ENCODE peak calls at places on chromosomes 7 and 10, in six cellular contexts. U is cardiac muscle cell, S is fibroblast of mammary gland, J is tibial nerve, X is astrocyte of the cerebellum, D is epithelial cell of esophagus. Y is an unnamed sample.

GRCh38 chr10:100653957-100654834 is 91.2 kb upstream of the PAX2 start:
- DNase-seq in U (peak), D (no peak), X (no peak), J (no peak), S (peak), Y (no peak)

GRCh38 chr10:101512741-101513140 is 75.3 kb downstream of the POLL start:
- DNase-seq in X (peak), D (peak), J (no peak), S (peak), U (peak), Y (no peak)

GRCh38 chr7:32587431-32587948 is 92.2 kb downstream of the AVL9 start:
- DNase-seq in U (peak), S (peak), J (no peak), X (peak), D (peak), Y (peak)

GRCh38 chr10:86109421-86109820 is 257.2 kb downstream of the GRID1 start:
- DNase-seq in X (no peak), S (no peak), J (no peak), D (no peak), U (no peak), Y (no peak)

GRCh38 chr10:60778978-60779668 is 845 bp downstream of the CDK1 start:
- DNase-seq in X (no peak), J (no peak), D (peak), U (peak), S (no peak), Y (no peak)

GRCh38 chr10:102752934-102753664 is 9.4 kb downstream of the WBP1L start:
- DNase-seq in J (no peak), X (peak), D (peak), U (peak), S (peak), Y (no peak)

GRCh38 chr10:78774614-78774998 is 294.2 kb upstream of the ZMIZ1 start:
- DNase-seq in D (peak), S (no peak), J (no peak), X (no peak), U (no peak), Y (no peak)

GRCh38 chr10:101986277-101986971 is 69.5 kb downstream of the ARMH3 start:
- DNase-seq in J (no peak), D (no peak), U (peak), X (no peak), S (no peak), Y (no peak)

GRCh38 chr10:118723467-118723866 is 31.3 kb downstream of the CACUL1 start:
- DNase-seq in S (peak), X (no peak), J (no peak), D (no peak), U (no peak), Y (no peak)

GRCh38 chr7:96061844-96062243 is 260.1 kb downstream of the SLC25A13 start:
- DNase-seq in D (no peak), S (peak), J (no peak), X (no peak), U (no peak), Y (no peak)

GRCh38 chr7:41045556-41046123 is 657.2 kb downstream of the INHBA start:
- DNase-seq in J (no peak), X (no peak), U (no peak), D (peak), S (no peak), Y (no peak)

GRCh38 chr10:73772280-73773151 is 9.3 kb upstream of the CHCHD1 start:
- DNase-seq in X (no peak), D (peak), S (peak), U (peak), J (peak), Y (peak)
- TF ChIP-seq CTCF in X (peak), D (no peak), S (no peak), U (peak), J (no peak), Y (no peak)

GRCh38 chr7:11213246-11213645 is 239.6 kb downstream of the PHF14 start:
- DNase-seq in D (no peak), U (no peak), S (no peak), X (no peak), J (no peak), Y (no peak)

GRCh38 chr7:11216276-11216675 is 242.6 kb downstream of the PHF14 start:
- DNase-seq in S (no peak), J (no peak), D (no peak), U (no peak), X (no peak), Y (no peak)

GRCh38 chr7:11212816-11213215 is 239.1 kb downstream of the PHF14 start:
- DNase-seq in D (peak), U (no peak), J (no peak), X (peak), S (no peak), Y (peak)

GRCh38 chr7:11210374-11210773 is 236.7 kb downstream of the PHF14 start:
- DNase-seq in X (no peak), J (no peak), D (no peak), S (no peak), U (no peak), Y (no peak)

DNA sequence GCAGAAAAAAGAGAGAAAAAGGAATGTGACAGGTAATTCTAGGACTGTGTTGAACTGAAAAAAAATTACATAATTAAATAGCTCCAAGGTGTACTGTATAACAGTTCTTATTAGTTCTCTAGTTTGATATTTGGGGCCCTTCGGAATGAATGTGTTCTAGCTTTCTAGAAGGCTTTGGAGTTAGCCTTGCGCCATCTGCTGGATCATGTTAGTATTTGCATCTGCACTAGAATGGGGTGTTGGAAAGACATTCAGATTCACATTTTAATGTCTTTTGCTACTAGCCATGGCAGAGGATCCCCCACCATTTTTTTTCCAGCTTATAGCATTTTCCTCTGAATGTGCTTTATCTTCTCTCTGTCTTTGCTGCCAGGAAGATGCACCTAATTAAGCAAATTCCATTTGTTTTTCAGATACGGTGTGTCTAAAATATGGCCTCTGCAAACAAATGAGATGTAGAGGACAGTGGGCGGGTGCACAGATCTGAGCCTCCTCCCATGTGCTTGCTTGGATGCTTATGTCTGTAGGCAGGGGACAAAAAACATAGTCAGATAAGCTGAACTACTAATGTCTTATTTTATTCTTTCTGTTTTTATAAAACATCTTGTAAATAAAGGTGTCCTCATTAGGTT is 238.5 kb downstream of the PHF14 start:
- DNase-seq in D (peak), X (peak), J (peak), U (peak), S (peak), Y (peak)
- H3K4me3 ChIP-seq in D (no peak), X (no peak), J (no peak), U (no peak), S (no peak), Y (no peak)

GRCh38 chr7:151175793-151176311 is 8.4 kb upstream of the GBX1 start:
- DNase-seq in S (no peak), J (no peak), D (no peak), U (no peak), X (no peak), Y (no peak)

GRCh38 chr7:151176401-151176800 is 8.9 kb upstream of the GBX1 start:
- DNase-seq in X (no peak), S (no peak), U (no peak), D (no peak), J (no peak), Y (no peak)

GRCh38 chr7:151178236-151178635 is 8.8 kb downstream of the ASB10 start:
- DNase-seq in D (no peak), J (no peak), S (no peak), X (no peak), U (no peak), Y (no peak)

GRCh38 chr7:151178831-151179230 is 8.2 kb downstream of the ASB10 start:
- DNase-seq in U (no peak), X (no peak), D (no peak), J (no peak), S (no peak), Y (no peak)

DNA sequence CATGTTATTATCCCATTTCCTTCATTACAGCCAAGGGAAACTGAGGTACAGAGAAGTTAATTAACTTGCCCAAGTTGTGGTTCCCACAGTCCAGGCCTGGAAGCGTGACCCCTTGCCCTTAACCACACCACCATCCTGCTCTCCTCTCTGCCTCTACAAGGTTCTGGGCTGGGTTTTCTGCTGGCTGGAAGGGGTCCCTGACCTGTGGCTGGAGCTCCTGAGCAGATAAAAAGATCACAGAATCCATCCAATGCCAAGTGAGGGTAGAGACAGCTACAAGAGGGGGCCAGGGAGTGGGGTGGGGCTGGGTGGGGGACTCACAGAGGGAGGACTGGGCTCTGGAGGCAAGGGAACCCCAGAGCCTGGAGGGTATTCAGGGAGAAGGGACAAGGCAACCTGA is 9.7 kb downstream of the ASB10 start:
- DNase-seq in D (no peak), U (no peak), X (no peak), J (no peak), S (no peak), Y (no peak)
- TF ChIP-seq CTCF in D (no peak), U (no peak), X (no peak), J (no peak), S (no peak), Y (no peak)

GRCh38 chr10:51244308-51244707 is 170.0 kb downstream of the PRKG1 start:
- DNase-seq in X (no peak), J (no peak), U (peak), D (no peak), S (no peak), Y (no peak)
- H3K4me3 ChIP-seq in X (no peak), J (no peak), U (no peak), D (no peak), S (no peak), Y (no peak)

DNA sequence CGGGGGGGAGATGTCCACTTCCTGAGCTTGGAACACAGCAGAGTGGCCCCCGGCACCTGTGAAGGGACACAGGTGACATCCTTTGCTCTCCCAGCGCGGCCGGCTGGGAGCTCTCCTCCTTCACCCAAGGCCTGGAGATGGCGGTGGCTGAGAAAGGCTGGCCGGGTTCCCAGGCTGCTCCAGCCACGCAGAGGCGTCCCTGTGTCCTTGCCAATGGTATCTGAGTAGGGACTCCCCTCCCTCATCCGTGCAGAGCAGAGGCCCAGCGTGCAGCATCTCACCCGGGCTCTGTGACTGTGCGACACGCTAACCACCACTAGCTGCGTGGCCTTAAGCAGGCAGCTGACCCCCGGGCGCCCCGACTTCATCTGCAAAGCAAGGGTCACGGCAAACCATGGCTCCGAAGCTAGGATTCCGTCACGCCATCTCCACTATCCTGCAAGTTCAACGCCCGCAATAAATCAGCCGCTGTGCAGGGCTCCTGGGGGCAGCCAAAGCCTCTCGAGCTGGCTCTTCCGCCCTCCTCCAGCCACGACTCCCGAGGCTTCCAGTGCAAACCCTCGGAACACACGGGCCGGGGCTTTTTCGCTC is 47.2 kb upstream of the TNRC18 start:
- DNase-seq in D (no peak), J (no peak), X (no peak), S (peak), U (no peak), Y (no peak)
- TF ChIP-seq CTCF in D (no peak), J (no peak), X (no peak), S (no peak), U (no peak), Y (no peak)

GRCh38 chr7:151115836-151116418 is 29.7 kb downstream of the AGAP3 start:
- DNase-seq in D (peak), S (no peak), J (no peak), X (no peak), U (no peak), Y (no peak)
- H3K4me3 ChIP-seq in D (peak), S (no peak), J (no peak), X (peak), U (peak), Y (no peak)

GRCh38 chr7:156334636-156335035 is 305.9 kb upstream of the RNF32 start:
- DNase-seq in J (no peak), X (no peak), D (peak), U (no peak), S (no peak), Y (no peak)
- TF ChIP-seq CTCF in J (no peak), X (no peak), D (no peak), U (no peak), S (no peak), Y (no peak)

DNA sequence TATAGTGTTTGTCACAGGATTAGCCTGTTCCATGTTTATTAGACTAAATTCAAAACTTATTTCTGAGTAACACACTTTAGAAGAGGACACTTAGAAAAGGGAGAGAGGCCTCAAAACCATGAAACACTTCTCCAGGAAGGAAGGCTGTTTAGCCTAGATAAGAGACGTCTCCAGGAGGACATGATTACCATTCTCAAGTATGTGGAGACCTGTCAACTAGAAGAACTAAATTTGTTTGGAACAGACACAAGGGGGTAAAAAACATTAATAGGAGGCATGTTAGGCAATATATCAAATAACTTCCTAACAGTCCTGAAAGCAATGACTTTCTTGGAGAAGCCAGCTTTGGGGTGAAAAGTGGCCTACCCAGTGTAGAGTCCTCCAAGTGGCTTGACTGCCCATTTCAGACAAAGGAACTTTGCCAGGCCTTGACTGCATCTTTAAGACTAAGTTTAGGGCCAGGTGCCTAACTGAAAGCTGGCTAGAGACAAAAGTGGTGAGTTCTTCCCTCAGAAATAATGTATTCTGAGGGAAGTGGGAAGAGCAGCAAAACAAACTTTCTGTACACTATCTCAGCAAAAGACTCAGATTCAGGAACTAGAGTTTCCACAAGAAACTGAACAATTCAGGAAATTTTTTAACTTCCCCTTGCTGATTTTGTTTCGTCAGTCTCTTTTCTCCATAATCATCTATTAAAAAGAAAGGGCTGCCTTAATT is 11.8 kb downstream of the NCOA4 start:
- DNase-seq in S (no peak), U (no peak), X (no peak), D (no peak), J (no peak), Y (no peak)
- H3K4me3 ChIP-seq in S (no peak), U (peak), X (no peak), D (no peak), J (no peak), Y (no peak)

DNA sequence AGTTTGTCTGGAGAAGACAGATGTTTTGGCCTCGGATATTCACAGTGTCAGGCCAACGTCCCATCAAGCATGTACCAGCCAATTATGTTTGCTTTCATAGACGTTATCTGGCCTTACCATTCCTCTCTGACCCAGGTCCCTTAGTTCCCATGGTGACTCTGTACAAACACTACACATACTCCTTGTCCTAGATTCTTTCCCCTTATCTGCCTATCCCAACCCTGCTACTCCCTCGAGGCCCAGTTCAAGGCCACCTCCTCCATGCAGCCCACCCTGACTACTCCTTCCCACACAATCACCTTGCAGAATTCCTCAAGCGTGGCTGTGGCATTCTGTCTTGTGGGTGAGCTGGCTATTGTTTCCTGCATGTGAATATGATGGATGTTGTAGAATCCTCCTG is 155.2 kb downstream of the PRKAG2 start:
- DNase-seq in J (no peak), U (no peak), X (no peak), S (no peak), D (no peak), Y (no peak)
- TF ChIP-seq CTCF in J (no peak), U (no peak), X (no peak), S (no peak), D (no peak), Y (no peak)